ENCODE peak calls at places on chromosomes 13 and 19, in five cellular contexts. One of them, this sample, is unnamed.

GRCh38 chr19:48329167-48329891 is 4.0 kb downstream of the EMP3 start:
- DNase-seq in endothelial cell: no peak
- DNase-seq in GM12865: peak
- DNase-seq in AG04450: no peak
- DNase-seq in tibial artery: no peak
- DNase-seq in this sample: no peak

GRCh38 chr19:6739884-6740588 is 556 bp downstream of the TRIP10 start:
- DNase-seq in endothelial cell: peak
- DNase-seq in GM12865: peak
- DNase-seq in AG04450: no peak
- DNase-seq in tibial artery: no peak
- DNase-seq in this sample: no peak

GRCh38 chr13:27170521-27171243 is 929 bp downstream of the USP12 start:
- DNase-seq in endothelial cell: peak
- DNase-seq in GM12865: no peak
- DNase-seq in AG04450: no peak
- DNase-seq in tibial artery: peak
- DNase-seq in this sample: no peak

GRCh38 chr19:6963937-6964336 is 57.3 kb downstream of the MBD3L2B start:
- DNase-seq in endothelial cell: no peak
- DNase-seq in GM12865: peak
- DNase-seq in AG04450: no peak
- DNase-seq in tibial artery: no peak
- DNase-seq in this sample: no peak

GRCh38 chr13:96817336-96817941 is 176.8 kb downstream of the OXGR1 start:
- DNase-seq in endothelial cell: peak
- DNase-seq in GM12865: peak
- DNase-seq in AG04450: no peak
- DNase-seq in tibial artery: no peak
- DNase-seq in this sample: peak

GRCh38 chr13:99053636-99054233 is 75.9 kb upstream of the DOCK9 start:
- DNase-seq in endothelial cell: no peak
- DNase-seq in GM12865: no peak
- DNase-seq in AG04450: no peak
- DNase-seq in tibial artery: no peak
- DNase-seq in this sample: no peak

GRCh38 chr13:44051405-44051804 is 171.7 kb downstream of the LACC1 start:
- DNase-seq in endothelial cell: no peak
- DNase-seq in GM12865: no peak
- DNase-seq in AG04450: no peak
- DNase-seq in tibial artery: no peak
- DNase-seq in this sample: no peak

GRCh38 chr19:14479985-14480694 is 5.0 kb upstream of the PTGER1 start:
- DNase-seq in endothelial cell: peak
- DNase-seq in GM12865: peak
- DNase-seq in AG04450: no peak
- DNase-seq in tibial artery: no peak
- DNase-seq in this sample: no peak

GRCh38 chr19:52258426-52258825 is 11.0 kb upstream of the ZNF766 start:
- DNase-seq in endothelial cell: no peak
- DNase-seq in GM12865: no peak
- DNase-seq in AG04450: no peak
- DNase-seq in tibial artery: no peak
- DNase-seq in this sample: no peak

This sample was measured in fibroblast of the conjunctiva.